ENCODE peak calls at places on chromosomes 1 and 21, in eight cellular contexts. X is endothelial cell; R is stimulated activated CD4-positive, alpha-beta T cell treated with anti-CD3 and anti-CD28 coated beads, Interleukin-1b, Interleukin-23, amount 100 ng/mL, for 24 hours; D is AG04450; H is Ammon's horn; P is HFF-Myc; G is iris pigment epithelial cell; O is kidney glomerular epithelial cell. U is an unnamed sample.

GRCh38 chr1:204728045-204728444 is 42.5 kb upstream of the LRRN2 start:
- DNase-seq in H (no peak), P (no peak), O (no peak), X (no peak), R (no peak), G (no peak), D (no peak), U (no peak)

GRCh38 chr1:152743371-152744145 is 14.3 kb upstream of the KPRP start:
- DNase-seq in R (no peak), D (no peak), H (no peak), G (no peak), O (no peak), X (no peak), P (no peak), U (no peak)

GRCh38 chr21:44425895-44426662 is 29.2 kb upstream of the LRRC3 start:
- DNase-seq in O (no peak), P (no peak), X (no peak), D (no peak), R (no peak), H (no peak), G (no peak), U (no peak)

GRCh38 chr1:233281711-233282581 is 13.6 kb downstream of the PCNX2 start:
- DNase-seq in X (no peak), P (no peak), O (no peak), R (no peak), H (peak), G (peak), D (no peak), U (peak)

GRCh38 chr21:29372063-29372802 is 73.5 kb downstream of the BACH1 start:
- DNase-seq in X (peak), P (peak), D (peak), O (peak), H (peak), G (peak), R (peak), U (peak)

GRCh38 chr1:247614625-247615024 is 9.2 kb downstream of the OR2G3 start:
- DNase-seq in P (no peak), X (no peak), R (no peak), D (no peak), H (no peak), G (no peak), O (no peak), U (no peak)

GRCh38 chr1:52738863-52739406 is 12.7 kb downstream of the ZYG11B start:
- DNase-seq in O (no peak), R (no peak), G (no peak), P (no peak), D (no peak), X (no peak), H (no peak), U (no peak)

GRCh38 chr1:78225153-78225552 is 179.4 kb downstream of the GIPC2 start:
- DNase-seq in X (no peak), R (no peak), P (no peak), H (no peak), O (no peak), G (peak), D (no peak), U (no peak)

GRCh38 chr1:45243476-45244343 is 37.3 kb upstream of the ZSWIM5 start:
- DNase-seq in O (no peak), P (no peak), D (no peak), H (no peak), X (no peak), G (peak), R (no peak), U (no peak)

GRCh38 chr1:110336300-110337039 is 2.7 kb upstream of the RBM15 start:
- DNase-seq in R (no peak), P (no peak), O (no peak), D (no peak), X (no peak), H (no peak), G (no peak), U (no peak)

GRCh38 chr1:71343686-71344416 is 263.0 kb upstream of the ZRANB2 start:
- DNase-seq in X (no peak), P (no peak), G (no peak), H (no peak), D (no peak), O (no peak), R (no peak), U (no peak)

GRCh38 chr1:6534248-6534647 is 20.1 kb downstream of the NOL9 start:
- DNase-seq in G (no peak), H (no peak), X (no peak), R (no peak), P (no peak), D (no peak), O (no peak), U (no peak)

GRCh38 chr1:30743584-30744059 is 14.0 kb downstream of the LAPTM5 start:
- DNase-seq in G (no peak), O (no peak), R (no peak), P (peak), H (peak), D (no peak), X (no peak), U (no peak)

GRCh38 chr1:244599937-244600350 is 53.0 kb upstream of the DESI2 start:
- DNase-seq in X (no peak), H (no peak), G (peak), R (no peak), O (peak), P (peak), D (peak), U (peak)

GRCh38 chr1:15443281-15443680 is 5.0 kb downstream of the CTRC start:
- DNase-seq in D (no peak), P (no peak), X (no peak), O (no peak), G (no peak), H (no peak), R (no peak), U (no peak)

GRCh38 chr1:167175901-167176300 is 44.8 kb upstream of the POU2F1 start:
- DNase-seq in P (no peak), R (no peak), D (no peak), X (no peak), H (no peak), O (no peak), G (peak), U (no peak)

GRCh38 chr1:119040906-119041305 is 52.8 kb upstream of the TBX15 start:
- DNase-seq in G (peak), X (no peak), O (no peak), R (no peak), P (no peak), D (peak), H (no peak), U (peak)

GRCh38 chr1:161207173-161207572 is 5.0 kb downstream of the NDUFS2 start:
- DNase-seq in O (no peak), P (no peak), X (no peak), H (no peak), G (peak), R (no peak), D (no peak), U (no peak)